ENCODE peak calls at places on chromosomes 12 and 14, in seven cellular contexts. I is fibroblast of lung, M is ovary, N is breast epithelium, D is left lung, H is sigmoid colon, F is H9. C is an unnamed sample.

GRCh38 chr14:73973497-73973896 is 23.4 kb downstream of the COQ6 start:
- DNase-seq in I (no peak), M (no peak), N (no peak), D (no peak), H (no peak), F (no peak), C (no peak)

GRCh38 chr14:34324363-34324795 is 137.7 kb downstream of the SPTSSA start:
- DNase-seq in I (peak), M (no peak), N (no peak), D (no peak), H (no peak), F (no peak), C (no peak)

GRCh38 chr12:11795910-11796459 is 146.5 kb downstream of the ETV6 start:
- DNase-seq in I (no peak), M (no peak), N (no peak), D (no peak), H (no peak), F (no peak), C (peak)

GRCh38 chr14:45135181-45135580 is 549 bp upstream of the FANCM start:
- DNase-seq in I (peak), M (no peak), N (no peak), D (no peak), H (no peak), F (no peak), C (no peak)

GRCh38 chr14:74018029-74018703 is 922 bp downstream of the ENTPD5 start:
- DNase-seq in I (peak), M (no peak), N (no peak), D (no peak), H (no peak), F (no peak), C (peak)

GRCh38 chr14:45085004-45085403 is 1.1 kb downstream of the PRPF39 start:
- DNase-seq in I (peak), M (no peak), N (no peak), D (no peak), H (no peak), F (no peak), C (no peak)

GRCh38 chr12:47574252-47575021 is 131.4 kb downstream of the RPAP3 start:
- DNase-seq in I (no peak), M (no peak), N (no peak), D (no peak), H (no peak), F (no peak), C (no peak)

GRCh38 chr12:132955933-132956725 is at the start of gene ZNF605:
- DNase-seq in I (peak), M (peak), N (peak), D (peak), H (peak), F (peak), C (no peak)

GRCh38 chr14:91245029-91245428 is 525 bp upstream of the GPR68 start:
- DNase-seq in I (no peak), M (no peak), N (no peak), D (no peak), H (no peak), F (no peak), C (no peak)

GRCh38 chr14:22510527-22511110 is 78.4 kb downstream of the DAD1 start:
- DNase-seq in I (peak), M (no peak), N (no peak), D (no peak), H (no peak), F (no peak), C (no peak)

GRCh38 chr12:49037947-49038237 is 19.3 kb upstream of the PRKAG1 start:
- DNase-seq in I (no peak), M (no peak), N (no peak), D (peak), H (no peak), F (no peak), C (no peak)

GRCh38 chr12:1993341-1993740 is 10.9 kb downstream of the DCP1B start:
- DNase-seq in I (peak), M (no peak), N (no peak), D (no peak), H (no peak), F (no peak), C (peak)

GRCh38 chr12:110776410-110776809 is 33.7 kb upstream of the PPP1CC start:
- DNase-seq in I (no peak), M (no peak), N (no peak), D (no peak), H (no peak), F (no peak), C (no peak)

GRCh38 chr12:3144495-3144894 is 67.3 kb downstream of the TSPAN9 start:
- DNase-seq in I (no peak), M (no peak), N (no peak), D (no peak), H (no peak), F (no peak), C (no peak)

GRCh38 chr12:93972411-93973208 is 175.8 kb upstream of the PLXNC1 start:
- DNase-seq in I (peak), M (no peak), N (no peak), D (no peak), H (no peak), F (no peak), C (no peak)

GRCh38 chr14:55752580-55753365 is 172.8 kb downstream of the KTN1 start:
- DNase-seq in I (peak), M (no peak), N (no peak), D (no peak), H (no peak), F (peak), C (peak)

GRCh38 chr12:87953257-87953860 is 75.8 kb downstream of the C12orf50 start:
- DNase-seq in I (peak), M (no peak), N (no peak), D (no peak), H (no peak), F (no peak), C (no peak)

GRCh38 chr14:100979780-100980179 is 76.3 kb upstream of the RTL1 start:
- DNase-seq in I (peak), M (no peak), N (no peak), D (no peak), H (no peak), F (no peak), C (no peak)

GRCh38 chr12:94457331-94457730 is 2.3 kb downstream of the CEP83 start:
- DNase-seq in I (no peak), M (no peak), N (no peak), D (no peak), H (no peak), F (no peak), C (no peak)

GRCh38 chr12:46473634-46474201 is 101.1 kb upstream of the SLC38A2 start:
- DNase-seq in I (peak), M (peak), N (peak), D (no peak), H (peak), F (no peak), C (no peak)

GRCh38 chr14:50318031-50318626 is 6.0 kb downstream of the DMAC2L start:
- DNase-seq in I (peak), M (no peak), N (no peak), D (no peak), H (no peak), F (no peak), C (no peak)

GRCh38 chr12:92927436-92928116 is 1.5 kb downstream of the EEA1 start:
- DNase-seq in I (peak), M (no peak), N (no peak), D (no peak), H (no peak), F (no peak), C (no peak)

GRCh38 chr12:97567619-97568110 is 105.1 kb downstream of the RMST start:
- DNase-seq in I (no peak), M (no peak), N (no peak), D (no peak), H (no peak), F (no peak), C (no peak)

GRCh38 chr12:113591480-113591971 is 119.9 kb upstream of the LHX5 start:
- DNase-seq in I (no peak), M (no peak), N (no peak), D (no peak), H (no peak), F (peak), C (no peak)

GRCh38 chr12:116210762-116211161 is 66.7 kb downstream of the MED13L start:
- DNase-seq in I (no peak), M (no peak), N (no peak), D (no peak), H (no peak), F (no peak), C (no peak)

GRCh38 chr12:119444462-119445044 is 110.0 kb downstream of the CCDC60 start:
- DNase-seq in I (peak), M (no peak), N (no peak), D (no peak), H (no peak), F (peak), C (peak)

GRCh38 chr12:50074936-50075807 is 10.0 kb upstream of the SMARCD1 start:
- DNase-seq in I (peak), M (peak), N (peak), D (peak), H (peak), F (peak), C (no peak)

GRCh38 chr12:11959117-11959823 is 111.5 kb upstream of the BCL2L14 start:
- DNase-seq in I (no peak), M (no peak), N (no peak), D (no peak), H (no peak), F (no peak), C (peak)

GRCh38 chr14:74290415-74290814 is 12.3 kb downstream of the ABCD4 start:
- DNase-seq in I (peak), M (no peak), N (no peak), D (no peak), H (no peak), F (no peak), C (no peak)

GRCh38 chr12:108495054-108495453 is 20.0 kb upstream of the FICD start:
- DNase-seq in I (peak), M (no peak), N (no peak), D (no peak), H (no peak), F (peak), C (no peak)

GRCh38 chr14:88551094-88551870 is 3.5 kb downstream of the PTPN21 start:
- DNase-seq in I (peak), M (peak), N (peak), D (peak), H (peak), F (peak), C (no peak)

GRCh38 chr12:65278576-65279386 is at the start of gene MSRB3:
- DNase-seq in I (peak), M (peak), N (peak), D (peak), H (peak), F (peak), C (no peak)

DNA sequence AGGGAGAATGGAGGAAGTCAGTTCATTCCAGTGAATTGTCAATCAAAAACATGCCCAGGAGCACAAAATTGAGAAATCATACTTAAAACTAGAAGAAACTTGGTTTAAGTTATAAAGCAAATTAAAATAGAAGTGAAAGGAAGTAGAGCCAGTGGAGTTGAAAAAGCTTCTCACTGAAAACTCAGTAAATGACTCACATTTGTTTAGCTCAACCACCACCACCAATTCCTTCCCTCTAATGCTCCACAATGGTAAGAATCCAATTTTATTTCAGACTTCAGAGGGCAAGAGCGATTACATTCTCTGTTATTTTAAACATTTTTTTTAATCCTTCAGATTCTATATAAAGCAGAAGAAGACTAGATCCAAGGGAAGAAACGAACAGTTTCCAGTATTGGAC is 19.4 kb downstream of the UTP20 start:
- DNase-seq in I (peak), M (no peak), N (no peak), D (no peak), H (no peak), F (no peak), C (no peak)
- H3K27ac ChIP-seq in I (peak), M (no peak), N (peak), D (no peak), H (no peak), F (no peak), C (peak)

GRCh38 chr12:83759906-83760305 is 1073.2 kb downstream of the TMTC2 start:
- DNase-seq in I (no peak), M (no peak), N (no peak), D (no peak), H (no peak), F (no peak), C (no peak)

GRCh38 chr12:83758889-83759631 is 1072.4 kb downstream of the TMTC2 start:
- DNase-seq in I (no peak), M (no peak), N (no peak), D (no peak), H (no peak), F (no peak), C (no peak)

GRCh38 chr12:83767723-83768122 is 1081.0 kb downstream of the TMTC2 start:
- DNase-seq in I (no peak), M (no peak), N (no peak), D (no peak), H (no peak), F (no peak), C (no peak)

GRCh38 chr12:83763425-83763824 is 1076.7 kb downstream of the TMTC2 start:
- DNase-seq in I (no peak), M (no peak), N (no peak), D (no peak), H (no peak), F (no peak), C (peak)
- H3K27ac ChIP-seq in I (no peak), M (no peak), N (no peak), D (no peak), H (no peak), F (no peak), C (peak)

DNA sequence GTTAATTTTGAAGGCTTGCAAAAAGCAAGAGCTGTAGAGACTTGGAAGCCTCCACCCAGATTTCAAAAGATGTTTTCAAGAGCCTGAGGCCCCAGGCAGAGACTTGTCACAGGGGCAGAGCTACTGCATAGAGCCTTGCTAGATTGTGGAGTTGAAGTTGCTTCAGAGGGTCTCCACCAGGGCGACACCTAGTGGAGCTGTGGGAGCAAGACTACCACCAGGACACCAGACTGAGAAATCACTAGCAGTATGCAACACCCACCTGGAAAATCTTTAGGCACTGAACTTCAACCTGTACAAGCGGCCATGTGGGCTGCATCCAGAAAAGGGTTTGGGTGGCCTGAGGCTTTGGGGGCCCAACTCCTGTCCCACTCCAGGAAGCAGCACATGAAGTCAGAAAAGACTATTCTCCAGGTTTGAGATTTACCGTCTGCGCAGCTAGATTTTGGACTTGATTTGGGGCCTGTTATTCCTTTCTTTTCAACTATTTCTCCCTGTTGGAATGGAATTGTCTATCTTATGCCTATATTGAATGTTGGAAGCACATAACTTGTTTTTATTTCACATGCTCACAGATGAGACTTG is 508.5 kb downstream of the FLRT2 start:
- DNase-seq in I (peak), M (no peak), N (no peak), D (peak), H (no peak), F (peak), C (peak)
- H3K27ac ChIP-seq in I (no peak), M (no peak), N (no peak), D (no peak), H (no peak), F (no peak), C (no peak)

GRCh38 chr12:52499836-52500560 is 6.9 kb upstream of the KRT6A start:
- DNase-seq in I (peak), M (no peak), N (no peak), D (no peak), H (no peak), F (no peak), C (no peak)
- H3K27ac ChIP-seq in I (no peak), M (no peak), N (no peak), D (no peak), H (no peak), F (no peak), C (peak)

GRCh38 chr14:103706551-103707328 is 8.5 kb downstream of the XRCC3 start:
- DNase-seq in I (no peak), M (no peak), N (no peak), D (peak), H (no peak), F (peak), C (no peak)

GRCh38 chr14:103704708-103705107 is 10.5 kb downstream of the XRCC3 start:
- DNase-seq in I (no peak), M (no peak), N (no peak), D (peak), H (no peak), F (no peak), C (no peak)

GRCh38 chr14:103705524-103706284 is 9.5 kb downstream of the XRCC3 start:
- DNase-seq in I (no peak), M (peak), N (no peak), D (peak), H (no peak), F (peak), C (no peak)

GRCh38 chr14:103703433-103704385 is 11.5 kb downstream of the XRCC3 start:
- DNase-seq in I (no peak), M (no peak), N (no peak), D (peak), H (no peak), F (peak), C (no peak)

GRCh38 chr14:103705158-103705523 is 10.1 kb downstream of the XRCC3 start:
- DNase-seq in I (no peak), M (peak), N (peak), D (peak), H (peak), F (no peak), C (peak)
- H3K27ac ChIP-seq in I (no peak), M (peak), N (peak), D (peak), H (peak), F (no peak), C (peak)

DNA sequence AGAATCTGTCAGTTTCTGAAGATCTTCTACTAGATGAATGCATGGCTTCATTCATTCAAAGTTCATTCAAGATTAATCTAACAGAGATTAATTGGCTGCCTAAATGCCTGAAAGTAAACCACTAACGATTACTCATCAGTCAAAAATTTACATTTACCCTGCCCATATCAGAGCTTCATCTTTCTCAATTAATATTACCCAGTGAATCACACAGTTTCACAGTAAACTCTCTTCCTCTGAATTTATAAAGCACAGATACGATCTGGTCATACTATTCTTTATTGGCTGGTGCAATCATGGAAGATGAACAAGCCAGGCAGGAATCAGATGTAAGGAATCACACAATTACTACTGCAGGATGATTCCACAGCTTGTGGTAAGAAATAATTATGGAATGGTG is 377.7 kb downstream of the SLC16A7 start:
- DNase-seq in I (peak), M (no peak), N (no peak), D (no peak), H (no peak), F (no peak), C (peak)
- H3K27ac ChIP-seq in I (no peak), M (no peak), N (no peak), D (no peak), H (no peak), F (no peak), C (peak)

GRCh38 chr14:71187633-71188356 is 280.5 kb downstream of the PCNX1 start:
- DNase-seq in I (no peak), M (no peak), N (no peak), D (no peak), H (no peak), F (peak), C (no peak)
- H3K27ac ChIP-seq in I (no peak), M (no peak), N (no peak), D (no peak), H (no peak), F (no peak), C (no peak)

GRCh38 chr14:64195194-64195593 is 99.0 kb downstream of the ESR2 start:
- DNase-seq in I (no peak), M (no peak), N (no peak), D (no peak), H (no peak), F (no peak), C (no peak)
- H3K27ac ChIP-seq in I (no peak), M (peak), N (no peak), D (no peak), H (no peak), F (no peak), C (no peak)

GRCh38 chr12:125065021-125065752 is at the start of gene AACS:
- DNase-seq in I (peak), M (peak), N (peak), D (peak), H (peak), F (peak), C (no peak)
- H3K27ac ChIP-seq in I (peak), M (no peak), N (peak), D (no peak), H (peak), F (peak), C (peak)